ENCODE peak calls at places on chromosomes 5 and 9, in ten cellular contexts. C, E, M, J, P, I, V, Q, O and N are unnamed samples.

GRCh38 chr9:83238871-83239624 is 176.1 kb upstream of the RASEF start:
- DNase-seq in C (no peak), E (peak; percentile 95), M (no peak), J (no peak), P (no peak), I (no peak), V (no peak), Q (no peak), O (no peak), N (no peak)

GRCh38 chr9:131627846-131628820 is 82.8 kb downstream of the PRRT1B start:
- DNase-seq in C (peak; percentile 18), E (no peak), M (no peak), J (no peak), P (no peak), I (no peak), V (no peak), Q (peak; percentile 97), O (peak; percentile 76), N (no peak)

GRCh38 chr5:117889592-117889991 is 1098.8 kb downstream of the DTWD2 start:
- DNase-seq in C (no peak), E (peak; percentile 55), M (no peak), J (peak; percentile 76), P (no peak), I (no peak), V (no peak), Q (no peak), O (no peak), N (no peak)

GRCh38 chr5:164362835-164363234 is 857.4 kb downstream of the MAT2B start:
- DNase-seq in C (no peak), E (no peak), M (no peak), J (no peak), P (no peak), I (no peak), V (no peak), Q (no peak), O (no peak), N (no peak)

GRCh38 chr5:169723103-169723831 is 86.2 kb downstream of the DOCK2 start:
- DNase-seq in C (no peak), E (no peak), M (no peak), J (no peak), P (no peak), I (no peak), V (no peak), Q (peak; percentile 28), O (no peak), N (no peak)

GRCh38 chr9:112445196-112445595 is 41.4 kb upstream of the KIAA1958 start:
- DNase-seq in C (no peak), E (no peak), M (no peak), J (no peak), P (no peak), I (no peak), V (no peak), Q (no peak), O (no peak), N (no peak)

GRCh38 chr5:17238521-17239041 is 21.1 kb downstream of the BASP1 start:
- DNase-seq in C (no peak), E (no peak), M (peak; percentile 85), J (peak; percentile 93), P (no peak), I (peak; percentile 60), V (no peak), Q (no peak), O (no peak), N (no peak)

GRCh38 chr5:1163879-1164278 is 37.5 kb upstream of the SLC6A19 start:
- DNase-seq in C (no peak), E (no peak), M (no peak), J (no peak), P (no peak), I (no peak), V (no peak), Q (no peak), O (no peak), N (no peak)

GRCh38 chr5:141863569-141864178 is 14.5 kb downstream of the PCDH1 start:
- DNase-seq in C (no peak), E (no peak), M (no peak), J (no peak), P (no peak), I (no peak), V (no peak), Q (no peak), O (no peak), N (no peak)

GRCh38 chr5:106985174-106985573 is 685.6 kb downstream of the EFNA5 start:
- DNase-seq in C (no peak), E (no peak), M (no peak), J (no peak), P (no peak), I (no peak), V (no peak), Q (no peak), O (no peak), N (no peak)

GRCh38 chr5:65871182-65871581 is 55.2 kb upstream of the ERBIN start:
- DNase-seq in C (no peak), E (no peak), M (peak; percentile 49), J (peak; percentile 88), P (no peak), I (peak; percentile 42), V (no peak), Q (no peak), O (no peak), N (no peak)

GRCh38 chr5:115842952-115843351 is 1.2 kb downstream of the AP3S1 start:
- DNase-seq in C (no peak), E (no peak), M (no peak), J (no peak), P (no peak), I (no peak), V (no peak), Q (no peak), O (no peak), N (no peak)